ENCODE peak calls at places on chromosome 17, in seven cellular contexts. Y, P, V, S, K, W and C are unnamed samples. For H3K9me3, the result is how much of the 10 kb centered on the place peaks cover.

GRCh38 chr17:38877130-38877851 is 7.4 kb downstream of the LASP1 start:
- DNase-seq in Y (no peak), P (no peak), V (no peak), S (no peak), K (peak), W (no peak), C (no peak)

GRCh38 chr17:44556854-44557606 is at the start of gene FZD2:
- DNase-seq in Y (peak), P (peak), V (peak), S (peak), K (peak), W (no peak), C (peak)

GRCh38 chr17:56114469-56114868 is 38.8 kb upstream of the ANKFN1 start:
- DNase-seq in Y (no peak), P (no peak), V (no peak), S (no peak), K (no peak), W (no peak), C (no peak)

GRCh38 chr17:71441098-71441497 is 679.7 kb upstream of the SOX9 start:
- DNase-seq in Y (no peak), P (no peak), V (peak), S (peak), K (no peak), W (no peak), C (no peak)

GRCh38 chr17:70076189-70076588 is 1.2 kb downstream of the KCNJ16 start:
- DNase-seq in Y (no peak), P (no peak), V (no peak), S (no peak), K (no peak), W (no peak), C (peak)

GRCh38 chr17:83136156-83136555 is 56.7 kb downstream of the METRNL start:
- DNase-seq in Y (no peak), P (no peak), V (no peak), S (no peak), K (no peak), W (no peak), C (no peak)

GRCh38 chr17:56468840-56469239 is 124.7 kb upstream of the NOG start:
- DNase-seq in Y (no peak), P (no peak), V (no peak), S (no peak), K (no peak), W (no peak), C (no peak)

GRCh38 chr17:44760474-44761308 is 1.9 kb downstream of the ADAM11 start:
- DNase-seq in Y (no peak), P (no peak), V (no peak), S (no peak), K (no peak), W (no peak), C (no peak)

GRCh38 chr17:9817086-9817485 is 4.8 kb downstream of the GSG1L2 start:
- DNase-seq in Y (no peak), P (no peak), V (peak), S (no peak), K (no peak), W (no peak), C (peak)

GRCh38 chr17:48814504-48814903 is 2.5 kb downstream of the TTLL6 start:
- DNase-seq in Y (peak), P (no peak), V (peak), S (peak), K (peak), W (no peak), C (peak)

GRCh38 chr17:7173687-7174602 is 5.2 kb downstream of the ASGR1 start:
- DNase-seq in Y (peak), P (no peak), V (no peak), S (no peak), K (peak), W (peak), C (peak)

GRCh38 chr17:29723283-29724047 is 100.8 kb upstream of the CORO6 start:
- DNase-seq in Y (no peak), P (no peak), V (no peak), S (no peak), K (peak), W (no peak), C (no peak)

GRCh38 chr17:75152971-75153853 is 1.1 kb downstream of the JPT1 start:
- DNase-seq in Y (peak), P (no peak), V (no peak), S (peak), K (no peak), W (peak), C (peak)

GRCh38 chr17:55996826-55997225 is 156.4 kb upstream of the ANKFN1 start:
- DNase-seq in Y (no peak), P (no peak), V (no peak), S (no peak), K (no peak), W (no peak), C (no peak)

GRCh38 chr17:61260061-61260797 is 139.4 kb upstream of the TBX2 start:
- DNase-seq in Y (peak), P (no peak), V (no peak), S (no peak), K (no peak), W (no peak), C (peak)

GRCh38 chr17:42488032-42488431 is 29.4 kb downstream of the ATP6V0A1 start:
- DNase-seq in Y (no peak), P (no peak), V (no peak), S (no peak), K (no peak), W (no peak), C (no peak)

GRCh38 chr17:70190959-70191805 is 21.9 kb downstream of the KCNJ2 start:
- DNase-seq in Y (no peak), P (no peak), V (no peak), S (no peak), K (no peak), W (no peak), C (no peak)

GRCh38 chr17:5785867-5786509 is 201.7 kb upstream of the NLRP1 start:
- DNase-seq in Y (no peak), P (no peak), V (no peak), S (no peak), K (no peak), W (no peak), C (no peak)

GRCh38 chr17:2929881-2930533 is 133.4 kb downstream of the OR1D5 start:
- DNase-seq in Y (no peak), P (no peak), V (peak), S (peak), K (no peak), W (no peak), C (peak)

GRCh38 chr17:44132275-44132821 is 8.9 kb upstream of the HDAC5 start:
- DNase-seq in Y (no peak), P (no peak), V (no peak), S (no peak), K (no peak), W (no peak), C (no peak)

GRCh38 chr17:27570578-27570914 is 60.4 kb upstream of the LGALS9 start:
- DNase-seq in Y (no peak), P (no peak), V (no peak), S (no peak), K (no peak), W (no peak), C (no peak)

GRCh38 chr17:73196500-73196899 is 3.6 kb downstream of the COG1 start:
- DNase-seq in Y (no peak), P (no peak), V (no peak), S (peak), K (no peak), W (peak), C (peak)

GRCh38 chr17:31394544-31394943 is 3.1 kb downstream of the RAB11FIP4 start:
- DNase-seq in Y (peak), P (no peak), V (no peak), S (no peak), K (peak), W (no peak), C (peak)

GRCh38 chr17:39801055-39801454 is 63.1 kb downstream of the IKZF3 start:
- DNase-seq in Y (no peak), P (no peak), V (no peak), S (no peak), K (no peak), W (no peak), C (no peak)

GRCh38 chr17:17114592-17115225 is 72.5 kb downstream of the MPRIP start:
- DNase-seq in Y (no peak), P (no peak), V (no peak), S (no peak), K (no peak), W (peak), C (no peak)

GRCh38 chr17:61683466-61683865 is 92.4 kb upstream of the NACA2 start:
- DNase-seq in Y (no peak), P (no peak), V (no peak), S (no peak), K (no peak), W (no peak), C (no peak)

GRCh38 chr17:3966720-3967363 is 2.6 kb upstream of the ATP2A3 start:
- DNase-seq in Y (no peak), P (no peak), V (no peak), S (no peak), K (no peak), W (peak), C (no peak)

GRCh38 chr17:3962217-3963069 is 1.8 kb downstream of the ATP2A3 start:
- DNase-seq in Y (no peak), P (no peak), V (no peak), S (no peak), K (no peak), W (no peak), C (no peak)

GRCh38 chr17:3965123-3965800 is 1.0 kb upstream of the ATP2A3 start:
- DNase-seq in Y (peak), P (peak), V (peak), S (peak), K (peak), W (peak), C (peak)

GRCh38 chr17:3963214-3964201 is 729 bp downstream of the ATP2A3 start:
- DNase-seq in Y (no peak), P (peak), V (no peak), S (no peak), K (peak), W (peak), C (no peak)

DNA sequence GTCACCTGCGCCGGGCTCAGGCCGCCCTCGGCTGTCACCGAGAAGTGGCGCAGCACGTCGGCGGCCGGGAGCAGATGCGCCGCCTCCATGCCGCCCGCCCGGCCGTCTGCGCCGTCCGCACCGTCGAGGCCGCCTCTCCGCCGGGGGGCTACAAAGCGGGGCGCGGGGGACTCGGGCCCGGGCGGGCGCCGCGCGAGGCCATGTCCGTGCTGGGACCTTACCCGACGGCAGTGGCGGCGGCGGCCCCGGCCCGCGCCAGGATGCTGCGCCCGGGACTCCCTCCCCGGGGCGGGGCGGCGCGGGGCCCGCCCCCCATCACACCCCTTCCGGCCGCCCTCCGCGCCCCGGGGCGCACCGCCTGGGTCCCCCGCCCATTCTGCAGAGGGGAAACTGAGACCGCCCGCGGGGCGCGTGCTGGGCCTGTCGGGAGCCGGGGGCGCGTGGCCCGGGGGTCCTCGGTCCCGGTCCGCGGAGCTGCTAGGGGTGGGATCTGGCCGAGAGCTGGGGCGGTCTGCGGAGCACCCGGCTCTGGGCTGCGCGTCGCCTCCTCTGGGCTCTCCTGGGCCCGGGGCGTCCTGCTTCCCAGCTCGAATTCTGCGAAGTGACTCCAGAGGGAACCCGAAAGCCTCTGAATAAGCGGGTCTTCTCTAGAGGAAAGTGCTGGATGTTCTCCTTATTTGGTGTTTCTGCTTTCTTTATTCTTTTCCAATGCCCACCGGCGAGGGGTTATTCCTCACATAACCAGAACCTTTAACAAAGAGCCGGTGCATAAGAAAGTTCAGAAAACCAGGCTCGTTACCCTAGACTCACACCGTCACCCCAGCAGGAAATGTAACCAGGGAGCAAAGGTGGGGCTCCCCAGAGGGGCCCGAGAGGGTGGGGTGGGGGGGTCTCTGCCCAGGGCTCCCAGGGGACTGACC is at the start of gene ATP2A3:
- DNase-seq in Y (no peak), P (no peak), V (no peak), S (peak), K (peak), W (peak), C (peak)
- H3K27ac ChIP-seq in Y (no peak), P (peak), V (peak), S (peak), K (peak), W (peak), C (no peak)

GRCh38 chr17:22441776-22442175 is 749.5 kb downstream of the KCNJ18 start:
- DNase-seq in Y (no peak), P (no peak), V (no peak), S (no peak), K (no peak), W (no peak), C (no peak)
- H3K9me3 ChIP-seq in Y (under half), P (under half), V (under half), S (under half), K (under half), W (under half), C (under half)

DNA sequence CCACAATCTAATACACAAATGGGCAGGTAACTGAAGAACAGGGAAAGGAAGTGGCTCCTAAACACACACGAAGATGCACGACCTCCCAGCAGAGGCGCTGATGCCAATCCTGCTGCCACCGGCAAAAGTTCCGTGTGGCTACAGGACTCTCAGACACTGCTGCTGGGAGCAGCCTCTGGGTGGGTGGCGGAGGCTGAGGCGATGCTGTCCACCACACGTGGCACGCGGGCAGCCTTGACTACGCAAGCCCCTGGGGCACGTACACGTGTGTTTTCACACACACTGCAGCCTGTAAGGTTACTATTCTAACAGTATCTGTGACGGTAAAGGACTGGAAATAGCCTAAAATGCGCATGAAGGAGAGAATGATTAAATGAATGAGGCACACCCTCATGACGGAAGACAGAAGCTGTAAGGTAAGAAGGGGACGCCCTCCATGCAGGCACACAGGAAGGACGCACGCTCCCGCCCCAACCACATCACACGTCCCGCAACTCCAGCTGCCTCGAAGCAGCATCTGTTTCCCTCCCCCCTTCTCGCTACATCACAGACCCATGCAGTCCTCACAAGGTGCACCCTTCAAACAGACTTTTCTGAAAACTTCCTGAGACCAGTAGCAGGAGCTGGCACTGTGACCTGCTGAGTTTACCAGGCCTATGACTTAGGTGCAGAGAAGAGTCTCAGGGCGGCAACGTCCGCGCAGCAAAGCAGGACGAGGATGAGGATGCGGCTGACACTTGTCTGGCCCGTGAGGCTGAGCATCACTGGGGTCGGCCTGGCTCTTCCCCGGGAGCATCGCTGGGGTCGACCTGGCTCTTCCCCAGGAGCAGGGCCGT is 28.7 kb upstream of the FASN start:
- DNase-seq in Y (no peak), P (no peak), V (no peak), S (no peak), K (peak), W (no peak), C (no peak)
- H3K4me3 ChIP-seq in Y (no peak), P (no peak), V (no peak), S (no peak), K (peak), W (no peak), C (no peak)

DNA sequence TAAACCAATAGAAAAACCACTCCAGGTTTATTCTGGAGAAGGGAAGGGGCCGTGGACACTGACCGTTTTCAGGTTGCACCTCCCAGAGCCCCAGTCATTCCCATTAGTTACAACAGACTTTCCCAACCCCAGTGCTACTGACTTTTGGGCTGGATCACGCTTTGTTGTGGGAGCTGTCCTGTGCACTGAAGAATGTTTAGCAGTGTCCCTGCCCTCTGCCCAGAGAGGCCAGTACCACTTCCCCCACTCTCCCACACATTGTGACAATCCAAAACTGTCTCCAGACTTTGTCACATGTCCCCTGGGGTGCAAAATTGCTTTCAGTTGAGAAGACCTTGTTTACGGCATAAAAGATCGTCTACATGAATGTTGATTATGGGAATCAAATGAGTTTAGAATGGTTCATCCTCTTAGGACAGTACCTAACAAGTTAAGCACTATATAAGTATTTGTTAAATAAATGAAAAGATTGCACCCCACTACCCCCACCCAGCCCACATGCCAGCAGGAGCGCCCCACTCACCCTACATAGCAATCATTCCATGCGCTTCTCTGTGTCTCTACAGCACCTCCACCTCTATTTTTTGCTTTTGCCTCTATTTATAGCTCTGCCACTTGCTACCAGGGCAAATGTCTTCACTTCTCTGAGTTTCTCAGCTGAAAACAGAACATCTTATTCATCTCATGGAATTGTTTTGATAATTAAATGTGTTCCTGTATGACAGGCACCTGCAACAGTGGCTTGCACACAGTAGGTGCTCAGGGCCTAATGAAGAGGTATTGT is 104.9 kb downstream of the AXIN2 start:
- DNase-seq in Y (no peak), P (no peak), V (no peak), S (no peak), K (no peak), W (no peak), C (no peak)
- H3K27ac ChIP-seq in Y (no peak), P (no peak), V (no peak), S (no peak), K (no peak), W (no peak), C (peak)